ENCODE peak calls at places on chromosomes 2 and 18, in nine cellular contexts. C, Y, D, S, W, K, L, T and Z are unnamed samples.

GRCh38 chr2:33215299-33215698 is 261.1 kb upstream of the RASGRP3 start:
- DNase-seq in C (no peak), Y (no peak), D (no peak), S (no peak), W (peak; percentile 63), K (peak; percentile 80), L (peak; percentile 87), T (peak; percentile 94), Z (no peak)

GRCh38 chr2:75315436-75315835 is 116.1 kb upstream of the TACR1 start:
- DNase-seq in C (no peak), Y (no peak), D (no peak), S (no peak), W (no peak), K (no peak), L (no peak), T (no peak), Z (no peak)

GRCh38 chr18:22169011-22169888 is at the start of gene GATA6:
- DNase-seq in C (peak; percentile 93), Y (peak; percentile 94), D (peak; percentile 85), S (peak; percentile 80), W (peak; percentile 89), K (peak; percentile 96), L (peak; percentile 85), T (peak; percentile 45), Z (peak; percentile 94)

GRCh38 chr2:44645931-44646330 is 284.2 kb downstream of the CAMKMT start:
- DNase-seq in C (no peak), Y (no peak), D (no peak), S (no peak), W (no peak), K (no peak), L (no peak), T (no peak), Z (no peak)

GRCh38 chr2:20414806-20415205 is 32.1 kb upstream of the RHOB start:
- DNase-seq in C (no peak), Y (no peak), D (no peak), S (no peak), W (no peak), K (no peak), L (no peak), T (no peak), Z (no peak)

GRCh38 chr2:9779572-9780264 is 63.6 kb upstream of the TAF1B start:
- DNase-seq in C (no peak), Y (no peak), D (no peak), S (no peak), W (no peak), K (peak; percentile 21), L (no peak), T (no peak), Z (peak; percentile 46)

GRCh38 chr2:231382116-231382515 is 13.4 kb upstream of the B3GNT7 start:
- DNase-seq in C (no peak), Y (no peak), D (no peak), S (no peak), W (no peak), K (no peak), L (no peak), T (no peak), Z (no peak)

GRCh38 chr2:148615446-148615845 is 29.1 kb upstream of the EPC2 start:
- DNase-seq in C (no peak), Y (no peak), D (no peak), S (no peak), W (no peak), K (no peak), L (no peak), T (no peak), Z (no peak)

GRCh38 chr2:10233131-10234012 is 69.3 kb upstream of the HPCAL1 start:
- DNase-seq in C (peak; percentile 1), Y (no peak), D (no peak), S (no peak), W (no peak), K (no peak), L (no peak), T (no peak), Z (peak; percentile 1)

GRCh38 chr2:205539603-205540002 is 142.7 kb upstream of the NRP2 start:
- DNase-seq in C (no peak), Y (no peak), D (peak; percentile 3), S (no peak), W (no peak), K (no peak), L (no peak), T (no peak), Z (no peak)

GRCh38 chr2:62142054-62142453 is 53.9 kb upstream of the B3GNT2 start:
- DNase-seq in C (no peak), Y (no peak), D (no peak), S (no peak), W (no peak), K (no peak), L (no peak), T (no peak), Z (no peak)

GRCh38 chr18:8052237-8052701 is 485.2 kb downstream of the PTPRM start:
- DNase-seq in C (no peak), Y (no peak), D (no peak), S (no peak), W (no peak), K (no peak), L (peak; percentile 36), T (no peak), Z (no peak)
- TF ChIP-seq CTCF in C (no peak), Y (no peak), D (peak; percentile 8), S (no peak), W (no peak), K (no peak), L (no peak), T (no peak), Z (no peak)

DNA sequence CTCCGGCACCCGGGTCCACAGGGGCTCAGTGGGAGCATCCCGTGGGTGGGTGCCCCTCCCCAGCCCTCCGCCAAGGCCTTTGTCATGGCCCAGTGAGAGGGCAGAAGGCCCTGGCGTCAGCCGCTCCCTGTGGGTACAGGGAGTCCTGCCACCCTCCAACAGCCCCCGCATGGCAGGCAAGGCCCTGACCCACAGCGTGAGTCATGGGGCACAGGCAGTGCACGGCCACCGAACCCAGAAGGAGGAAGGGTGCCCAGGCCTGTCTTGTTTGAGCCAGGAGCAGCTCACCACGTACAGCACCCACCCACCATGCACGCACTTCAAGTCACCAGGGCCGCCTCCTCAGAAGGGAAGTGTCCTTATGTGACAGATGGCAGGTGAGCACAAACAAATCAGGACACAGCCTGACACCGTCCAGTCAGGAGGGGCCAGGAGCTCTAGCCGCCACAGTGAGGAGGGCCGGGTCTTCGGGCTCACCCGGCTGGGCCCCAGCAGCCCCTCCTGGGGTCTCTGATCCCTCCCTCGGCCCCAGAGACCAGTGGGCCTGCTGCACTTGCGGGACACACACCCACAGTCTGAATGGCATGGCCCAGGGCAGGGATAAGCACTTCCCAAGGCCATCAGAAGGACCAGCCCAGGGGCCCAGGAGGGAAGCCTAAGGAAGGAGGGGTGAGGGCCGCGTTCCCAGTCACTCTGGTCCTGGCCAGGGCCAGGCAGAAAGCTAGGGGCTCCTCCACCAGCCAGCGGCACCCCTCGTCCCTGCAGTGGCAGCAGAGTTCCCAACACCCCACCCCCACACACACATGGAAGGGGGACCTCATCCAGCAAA is 25.8 kb downstream of the BIN1 start:
- DNase-seq in C (peak; percentile 71), Y (no peak), D (no peak), S (no peak), W (no peak), K (no peak), L (no peak), T (no peak), Z (peak; percentile 66)
- H3K4me3 ChIP-seq in C (no peak overlapping the region), Y (peak overlapping the region; percentile 12), D (no peak overlapping the region), S (no peak overlapping the region), W (no peak overlapping the region), K (peak overlapping the region; percentile 19), L (no peak overlapping the region), T (no peak overlapping the region), Z (peak overlapping the region; percentile 39)

GRCh38 chr2:47236503-47237215 is 81.6 kb upstream of the STPG4 start:
- DNase-seq in C (no peak), Y (no peak), D (no peak), S (no peak), W (no peak), K (no peak), L (no peak), T (no peak), Z (no peak)

GRCh38 chr2:47239119-47239969 is 84.2 kb upstream of the STPG4 start:
- DNase-seq in C (no peak), Y (no peak), D (no peak), S (no peak), W (no peak), K (no peak), L (no peak), T (no peak), Z (no peak)

GRCh38 chr2:47241715-47242114 is 86.6 kb upstream of the STPG4 start:
- DNase-seq in C (no peak), Y (no peak), D (no peak), S (no peak), W (no peak), K (no peak), L (no peak), T (no peak), Z (no peak)

GRCh38 chr2:47235127-47235526 is 80.0 kb upstream of the STPG4 start:
- DNase-seq in C (no peak), Y (no peak), D (no peak), S (no peak), W (no peak), K (no peak), L (no peak), T (no peak), Z (no peak)

DNA sequence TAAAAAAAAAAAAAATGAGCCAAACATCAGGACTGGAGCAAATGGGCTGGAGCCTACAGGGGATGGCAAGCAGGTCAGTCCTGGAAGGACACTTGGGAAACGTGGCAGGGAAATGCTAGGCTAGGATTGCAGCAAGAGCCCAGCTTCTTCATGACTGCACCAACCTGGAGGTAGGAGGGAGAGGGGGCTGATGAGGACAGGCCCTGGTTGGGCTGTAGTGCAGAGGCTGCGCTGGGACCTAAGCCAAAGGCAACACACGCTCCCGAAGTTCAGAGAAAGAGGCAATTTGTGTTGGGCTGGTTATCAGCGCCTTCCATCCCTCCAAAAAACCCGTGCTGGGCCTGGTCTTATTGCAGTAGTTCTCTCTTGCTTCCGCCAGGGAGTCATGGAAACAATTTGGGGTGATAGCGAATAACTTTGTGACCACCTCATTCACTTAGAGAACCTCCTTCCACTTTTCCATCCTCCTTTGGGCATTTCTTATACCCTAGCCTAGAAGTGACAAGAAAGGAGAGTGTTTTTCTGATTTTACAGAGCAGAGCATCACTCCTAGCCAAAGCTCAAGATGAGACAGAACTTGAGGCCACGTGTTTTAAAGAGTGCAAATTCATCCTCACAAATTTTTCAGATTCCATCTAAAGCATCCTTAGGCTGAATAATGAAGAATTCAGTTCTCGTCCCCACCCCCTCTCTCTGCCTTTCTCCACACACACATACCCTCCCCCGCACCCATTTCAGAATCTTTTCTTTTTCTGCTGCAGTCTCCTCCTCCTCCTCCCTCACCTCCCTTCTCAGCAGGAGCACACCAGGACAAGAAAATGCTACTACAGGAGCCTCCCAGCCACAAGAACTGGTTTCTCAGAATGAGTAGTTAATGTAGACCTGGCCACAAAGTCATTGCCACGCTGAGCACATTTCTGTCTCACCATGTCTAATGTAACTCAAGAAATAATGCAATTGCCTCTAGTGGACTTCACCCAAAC is 82.6 kb upstream of the STPG4 start:
- DNase-seq in C (no peak), Y (no peak), D (no peak), S (peak; percentile 36), W (peak; percentile 63), K (peak; percentile 74), L (no peak), T (no peak), Z (no peak)
- TF ChIP-seq CTCF in C (no peak), Y (no peak), D (no peak), S (no peak), W (peak; percentile 13), K (no peak), L (no peak), T (no peak), Z (no peak)

DNA sequence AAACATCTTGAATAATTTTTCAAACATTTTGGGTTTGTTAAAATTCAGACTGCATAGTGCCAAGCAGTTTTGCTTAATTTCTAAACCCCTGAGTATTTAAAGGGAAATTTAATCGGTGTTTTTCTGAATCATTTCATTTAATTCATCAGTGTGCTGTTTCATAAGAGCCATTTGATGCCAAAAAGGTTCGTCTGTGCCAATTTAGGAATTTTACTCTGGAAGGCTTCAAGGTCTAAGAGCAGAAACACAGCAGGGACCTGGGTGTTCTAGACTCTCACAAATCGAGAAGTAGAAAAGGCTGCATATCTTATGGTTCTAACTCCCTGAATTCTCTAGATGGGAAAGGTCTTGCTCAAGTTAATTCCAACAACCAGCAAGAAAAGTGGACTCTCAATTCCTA is 311.9 kb upstream of the NT5C1B start:
- DNase-seq in C (no peak), Y (no peak), D (no peak), S (no peak), W (no peak), K (no peak), L (no peak), T (no peak), Z (no peak)
- H3K4me3 ChIP-seq in C (no peak overlapping the region), Y (no peak overlapping the region), D (no peak overlapping the region), S (no peak overlapping the region), W (no peak overlapping the region), K (no peak overlapping the region), L (no peak overlapping the region), T (no peak overlapping the region), Z (no peak overlapping the region)